ENCODE peak calls at places on chromosomes 3 and 15, in eight cellular contexts. One of them, this sample, is unnamed.

GRCh38 chr3:154427685-154428291 is 2.2 kb downstream of the GPR149 start:
- DNase-seq in psoas muscle: no peak
- DNase-seq in glutamatergic neuron: peak; percentile 54
- DNase-seq in coronary artery: no peak
- DNase-seq in lower leg skin: peak; percentile 76
- DNase-seq in endothelial cell: peak; percentile 11
- DNase-seq in fibroblast of lung: no peak
- DNase-seq in GM13976: no peak
- DNase-seq in this sample: no peak

GRCh38 chr3:43043793-43044192 is 62.1 kb downstream of the POMGNT2 start:
- DNase-seq in endothelial cell: no peak
- DNase-seq in glutamatergic neuron: no peak
- DNase-seq in fibroblast of lung: no peak
- DNase-seq in psoas muscle: no peak
- DNase-seq in coronary artery: peak; percentile 45
- DNase-seq in GM13976: no peak
- DNase-seq in lower leg skin: no peak
- DNase-seq in this sample: peak; percentile 34

GRCh38 chr15:33994005-33994615 is 25.8 kb downstream of the CHRM5 start:
- DNase-seq in glutamatergic neuron: peak; percentile 44
- DNase-seq in coronary artery: no peak
- DNase-seq in psoas muscle: no peak
- DNase-seq in lower leg skin: no peak
- DNase-seq in GM13976: no peak
- DNase-seq in fibroblast of lung: peak; percentile 40
- DNase-seq in endothelial cell: peak; percentile 44
- DNase-seq in this sample: no peak

GRCh38 chr3:44439499-44440295 is 37.8 kb downstream of the ZNF445 start:
- DNase-seq in GM13976: peak; percentile 81
- DNase-seq in endothelial cell: peak; percentile 69
- DNase-seq in glutamatergic neuron: no peak
- DNase-seq in lower leg skin: peak; percentile 91
- DNase-seq in psoas muscle: peak; percentile 70
- DNase-seq in fibroblast of lung: peak; percentile 59
- DNase-seq in coronary artery: peak; percentile 88
- DNase-seq in this sample: no peak

GRCh38 chr15:43492266-43492665 is 690 bp downstream of the TP53BP1 start:
- DNase-seq in GM13976: no peak
- DNase-seq in glutamatergic neuron: no peak
- DNase-seq in endothelial cell: no peak
- DNase-seq in fibroblast of lung: no peak
- DNase-seq in coronary artery: no peak
- DNase-seq in lower leg skin: no peak
- DNase-seq in psoas muscle: no peak
- DNase-seq in this sample: no peak

GRCh38 chr3:195207731-195208130 is 63.2 kb downstream of the XXYLT1 start:
- DNase-seq in GM13976: no peak
- DNase-seq in coronary artery: no peak
- DNase-seq in fibroblast of lung: peak; percentile 31
- DNase-seq in psoas muscle: no peak
- DNase-seq in lower leg skin: no peak
- DNase-seq in glutamatergic neuron: no peak
- DNase-seq in endothelial cell: no peak
- DNase-seq in this sample: no peak

GRCh38 chr15:79154491-79155182 is 64.1 kb upstream of the RASGRF1 start:
- DNase-seq in glutamatergic neuron: no peak
- DNase-seq in coronary artery: no peak
- DNase-seq in GM13976: no peak
- DNase-seq in lower leg skin: no peak
- DNase-seq in endothelial cell: no peak
- DNase-seq in fibroblast of lung: no peak
- DNase-seq in psoas muscle: no peak
- DNase-seq in this sample: no peak

GRCh38 chr3:195596648-195597628 is 13.2 kb upstream of the APOD start:
- DNase-seq in psoas muscle: no peak
- DNase-seq in GM13976: no peak
- DNase-seq in fibroblast of lung: no peak
- DNase-seq in endothelial cell: no peak
- DNase-seq in glutamatergic neuron: no peak
- DNase-seq in coronary artery: no peak
- DNase-seq in lower leg skin: no peak
- DNase-seq in this sample: no peak

GRCh38 chr3:193827831-193828230 is 234.8 kb downstream of the OPA1 start:
- DNase-seq in endothelial cell: no peak
- DNase-seq in GM13976: no peak
- DNase-seq in coronary artery: peak; percentile 4
- DNase-seq in fibroblast of lung: no peak
- DNase-seq in glutamatergic neuron: no peak
- DNase-seq in psoas muscle: no peak
- DNase-seq in lower leg skin: peak; percentile 42
- DNase-seq in this sample: no peak

GRCh38 chr15:43266834-43267233 is at the start of gene TGM5:
- DNase-seq in GM13976: no peak
- DNase-seq in glutamatergic neuron: no peak
- DNase-seq in psoas muscle: no peak
- DNase-seq in lower leg skin: peak; percentile 89
- DNase-seq in endothelial cell: no peak
- DNase-seq in fibroblast of lung: no peak
- DNase-seq in coronary artery: peak; percentile 65
- DNase-seq in this sample: peak; percentile 80

GRCh38 chr3:56855856-56856538 is 54.2 kb upstream of the ARHGEF3 start:
- DNase-seq in fibroblast of lung: peak; percentile 46
- DNase-seq in glutamatergic neuron: peak; percentile 49
- DNase-seq in endothelial cell: peak; percentile 68
- DNase-seq in psoas muscle: no peak
- DNase-seq in lower leg skin: no peak
- DNase-seq in coronary artery: no peak
- DNase-seq in GM13976: peak; percentile 42
- DNase-seq in this sample: no peak

GRCh38 chr3:178443634-178444033 is 92.6 kb upstream of the KCNMB2 start:
- DNase-seq in fibroblast of lung: no peak
- DNase-seq in GM13976: no peak
- DNase-seq in coronary artery: no peak
- DNase-seq in glutamatergic neuron: no peak
- DNase-seq in lower leg skin: no peak
- DNase-seq in psoas muscle: no peak
- DNase-seq in endothelial cell: no peak
- DNase-seq in this sample: no peak

GRCh38 chr15:32682569-32682968 is 35.2 kb upstream of the GREM1 start:
- DNase-seq in fibroblast of lung: peak; percentile 96
- DNase-seq in GM13976: no peak
- DNase-seq in coronary artery: no peak
- DNase-seq in endothelial cell: no peak
- DNase-seq in glutamatergic neuron: no peak
- DNase-seq in lower leg skin: no peak
- DNase-seq in psoas muscle: no peak
- DNase-seq in this sample: no peak

GRCh38 chr3:33440328-33440577 is at the start of gene UBP1:
- DNase-seq in lower leg skin: no peak
- DNase-seq in glutamatergic neuron: peak; percentile 99
- DNase-seq in coronary artery: no peak
- DNase-seq in psoas muscle: peak; percentile 100
- DNase-seq in endothelial cell: peak; percentile 93
- DNase-seq in GM13976: no peak
- DNase-seq in fibroblast of lung: no peak
- DNase-seq in this sample: no peak

GRCh38 chr3:122234117-122234516 is 50.6 kb downstream of the CASR start:
- DNase-seq in psoas muscle: no peak
- DNase-seq in fibroblast of lung: no peak
- DNase-seq in lower leg skin: no peak
- DNase-seq in GM13976: no peak
- DNase-seq in coronary artery: no peak
- DNase-seq in glutamatergic neuron: no peak
- DNase-seq in endothelial cell: no peak
- DNase-seq in this sample: no peak

GRCh38 chr3:31275038-31275562 is 257.6 kb upstream of the STT3B start:
- DNase-seq in endothelial cell: no peak
- DNase-seq in psoas muscle: no peak
- DNase-seq in coronary artery: no peak
- DNase-seq in fibroblast of lung: peak; percentile 86
- DNase-seq in GM13976: no peak
- DNase-seq in lower leg skin: no peak
- DNase-seq in glutamatergic neuron: no peak
- DNase-seq in this sample: no peak

GRCh38 chr3:128567141-128567540 is 74.1 kb upstream of the GATA2 start:
- DNase-seq in psoas muscle: no peak
- DNase-seq in endothelial cell: no peak
- DNase-seq in fibroblast of lung: no peak
- DNase-seq in coronary artery: no peak
- DNase-seq in lower leg skin: no peak
- DNase-seq in GM13976: no peak
- DNase-seq in glutamatergic neuron: no peak
- DNase-seq in this sample: no peak

GRCh38 chr3:46089237-46090011 is 62.1 kb upstream of the XCR1 start:
- DNase-seq in psoas muscle: peak; percentile 72
- DNase-seq in fibroblast of lung: peak; percentile 87
- DNase-seq in endothelial cell: no peak
- DNase-seq in glutamatergic neuron: no peak
- DNase-seq in GM13976: peak; percentile 49
- DNase-seq in coronary artery: peak; percentile 84
- DNase-seq in lower leg skin: peak; percentile 91
- DNase-seq in this sample: no peak

GRCh38 chr15:50840520-50840919 is 68.0 kb upstream of the AP4E1 start:
- DNase-seq in psoas muscle: no peak
- DNase-seq in GM13976: no peak
- DNase-seq in fibroblast of lung: no peak
- DNase-seq in endothelial cell: no peak
- DNase-seq in coronary artery: no peak
- DNase-seq in glutamatergic neuron: no peak
- DNase-seq in lower leg skin: no peak
- DNase-seq in this sample: no peak

GRCh38 chr3:11536132-11536935 is 107.4 kb downstream of the VGLL4 start:
- DNase-seq in psoas muscle: no peak
- DNase-seq in lower leg skin: peak; percentile 85
- DNase-seq in endothelial cell: no peak
- DNase-seq in GM13976: no peak
- DNase-seq in coronary artery: no peak
- DNase-seq in fibroblast of lung: no peak
- DNase-seq in glutamatergic neuron: no peak
- DNase-seq in this sample: no peak

GRCh38 chr3:196251918-196252317 is 35.6 kb downstream of the SLC51A start:
- DNase-seq in psoas muscle: no peak
- DNase-seq in GM13976: no peak
- DNase-seq in glutamatergic neuron: no peak
- DNase-seq in coronary artery: no peak
- DNase-seq in fibroblast of lung: no peak
- DNase-seq in lower leg skin: no peak
- DNase-seq in endothelial cell: no peak
- DNase-seq in this sample: no peak

GRCh38 chr15:87597346-87598052 is 659.0 kb downstream of the NTRK3 start:
- DNase-seq in coronary artery: no peak
- DNase-seq in psoas muscle: no peak
- DNase-seq in endothelial cell: no peak
- DNase-seq in GM13976: no peak
- DNase-seq in glutamatergic neuron: no peak
- DNase-seq in lower leg skin: no peak
- DNase-seq in fibroblast of lung: no peak
- DNase-seq in this sample: no peak

GRCh38 chr15:65028921-65029735 is at the start of gene MTFMT:
- DNase-seq in fibroblast of lung: peak; percentile 72
- DNase-seq in psoas muscle: peak; percentile 96
- DNase-seq in endothelial cell: peak; percentile 89
- DNase-seq in lower leg skin: peak; percentile 97
- DNase-seq in coronary artery: peak; percentile 90
- DNase-seq in GM13976: peak; percentile 99
- DNase-seq in glutamatergic neuron: peak; percentile 97
- DNase-seq in this sample: peak; percentile 95

GRCh38 chr3:184551103-184551502 is 10.5 kb upstream of the EPHB3 start:
- DNase-seq in coronary artery: no peak
- DNase-seq in psoas muscle: no peak
- DNase-seq in GM13976: no peak
- DNase-seq in fibroblast of lung: no peak
- DNase-seq in endothelial cell: no peak
- DNase-seq in glutamatergic neuron: no peak
- DNase-seq in lower leg skin: no peak
- DNase-seq in this sample: no peak
- TF ChIP-seq CTCF in coronary artery: no peak
- TF ChIP-seq CTCF in psoas muscle: no peak
- TF ChIP-seq CTCF in GM13976: no peak
- TF ChIP-seq CTCF in fibroblast of lung: no peak
- TF ChIP-seq CTCF in endothelial cell: no peak
- TF ChIP-seq CTCF in glutamatergic neuron: no peak
- TF ChIP-seq CTCF in lower leg skin: no peak
- TF ChIP-seq CTCF in this sample: no peak

GRCh38 chr3:15809313-15809712 is 11.5 kb upstream of the ANKRD28 start:
- DNase-seq in fibroblast of lung: no peak
- DNase-seq in coronary artery: no peak
- DNase-seq in psoas muscle: no peak
- DNase-seq in lower leg skin: no peak
- DNase-seq in GM13976: no peak
- DNase-seq in endothelial cell: no peak
- DNase-seq in glutamatergic neuron: no peak
- DNase-seq in this sample: no peak

GRCh38 chr3:15808679-15809078 is 10.9 kb upstream of the ANKRD28 start:
- DNase-seq in fibroblast of lung: no peak
- DNase-seq in psoas muscle: no peak
- DNase-seq in glutamatergic neuron: no peak
- DNase-seq in GM13976: no peak
- DNase-seq in coronary artery: no peak
- DNase-seq in endothelial cell: no peak
- DNase-seq in lower leg skin: no peak
- DNase-seq in this sample: no peak

GRCh38 chr3:15810702-15811101 is 12.9 kb upstream of the ANKRD28 start:
- DNase-seq in endothelial cell: no peak
- DNase-seq in fibroblast of lung: no peak
- DNase-seq in lower leg skin: no peak
- DNase-seq in GM13976: no peak
- DNase-seq in glutamatergic neuron: no peak
- DNase-seq in coronary artery: no peak
- DNase-seq in psoas muscle: no peak
- DNase-seq in this sample: no peak

GRCh38 chr3:15815696-15816095 is 17.9 kb upstream of the ANKRD28 start:
- DNase-seq in glutamatergic neuron: no peak
- DNase-seq in fibroblast of lung: peak; percentile 74
- DNase-seq in coronary artery: no peak
- DNase-seq in endothelial cell: no peak
- DNase-seq in lower leg skin: no peak
- DNase-seq in psoas muscle: no peak
- DNase-seq in GM13976: no peak
- DNase-seq in this sample: no peak

GRCh38 chr3:15812183-15812582 is 14.4 kb upstream of the ANKRD28 start:
- DNase-seq in glutamatergic neuron: no peak
- DNase-seq in GM13976: peak; percentile 26
- DNase-seq in psoas muscle: no peak
- DNase-seq in endothelial cell: no peak
- DNase-seq in lower leg skin: no peak
- DNase-seq in fibroblast of lung: no peak
- DNase-seq in coronary artery: no peak
- DNase-seq in this sample: no peak
- TF ChIP-seq CTCF in glutamatergic neuron: peak; percentile 47
- TF ChIP-seq CTCF in GM13976: peak; percentile 22
- TF ChIP-seq CTCF in psoas muscle: peak; percentile 60
- TF ChIP-seq CTCF in endothelial cell: peak; percentile 57
- TF ChIP-seq CTCF in lower leg skin: no peak
- TF ChIP-seq CTCF in fibroblast of lung: peak; percentile 31
- TF ChIP-seq CTCF in coronary artery: peak; percentile 28
- TF ChIP-seq CTCF in this sample: peak; percentile 70

GRCh38 chr3:72767927-72768880 is 80.0 kb downstream of the SHQ1 start:
- DNase-seq in coronary artery: no peak
- DNase-seq in fibroblast of lung: no peak
- DNase-seq in GM13976: no peak
- DNase-seq in glutamatergic neuron: no peak
- DNase-seq in lower leg skin: no peak
- DNase-seq in endothelial cell: no peak
- DNase-seq in psoas muscle: no peak
- DNase-seq in this sample: no peak
- TF ChIP-seq CTCF in coronary artery: no peak
- TF ChIP-seq CTCF in fibroblast of lung: no peak
- TF ChIP-seq CTCF in GM13976: no peak
- TF ChIP-seq CTCF in glutamatergic neuron: no peak
- TF ChIP-seq CTCF in lower leg skin: no peak
- TF ChIP-seq CTCF in endothelial cell: no peak
- TF ChIP-seq CTCF in psoas muscle: no peak
- TF ChIP-seq CTCF in this sample: no peak

GRCh38 chr15:85592148-85592547 is 202.6 kb downstream of the KLHL25 start:
- DNase-seq in lower leg skin: no peak
- DNase-seq in fibroblast of lung: peak; percentile 87
- DNase-seq in GM13976: no peak
- DNase-seq in endothelial cell: no peak
- DNase-seq in psoas muscle: no peak
- DNase-seq in glutamatergic neuron: no peak
- DNase-seq in coronary artery: no peak
- DNase-seq in this sample: no peak
- TF ChIP-seq CTCF in lower leg skin: no peak
- TF ChIP-seq CTCF in fibroblast of lung: peak; percentile 43
- TF ChIP-seq CTCF in GM13976: no peak
- TF ChIP-seq CTCF in endothelial cell: no peak
- TF ChIP-seq CTCF in psoas muscle: peak; percentile 10
- TF ChIP-seq CTCF in glutamatergic neuron: no peak
- TF ChIP-seq CTCF in coronary artery: no peak
- TF ChIP-seq CTCF in this sample: peak; percentile 58